ENCODE peak calls at places on chromosome 14, in five cellular contexts. X, D, Z, P and R are unnamed samples.

GRCh38 chr14:91906374-91906773 is 39.0 kb upstream of the TC2N start:
- DNase-seq in X (no peak), D (no peak), Z (peak; percentile 50), P (no peak), R (no peak)

GRCh38 chr14:34231626-34232025 is 230.4 kb downstream of the SPTSSA start:
- DNase-seq in X (no peak), D (no peak), Z (no peak), P (no peak), R (no peak)

GRCh38 chr14:99790978-99791376 is 2.2 kb upstream of the EML1 start:
- DNase-seq in X (no peak), D (no peak), Z (peak; percentile 87), P (no peak), R (no peak)

GRCh38 chr14:105378873-105379685 is 19.3 kb upstream of the TEX22 start:
- DNase-seq in X (no peak), D (no peak), Z (no peak), P (no peak), R (no peak)

GRCh38 chr14:68363841-68364711 is 428.8 kb downstream of the ZFP36L1 start:
- DNase-seq in X (peak; percentile 76), D (no peak), Z (peak; percentile 57), P (no peak), R (peak; percentile 74)

GRCh38 chr14:23299558-23299957 is 3.1 kb downstream of the PPP1R3E start:
- DNase-seq in X (no peak), D (no peak), Z (no peak), P (peak; percentile 60), R (no peak)

GRCh38 chr14:52790011-52790755 is 1.2 kb downstream of the GNPNAT1 start:
- DNase-seq in X (no peak), D (no peak), Z (no peak), P (no peak), R (no peak)

GRCh38 chr14:67554341-67554740 is 21.3 kb downstream of the PLEKHH1 start:
- DNase-seq in X (no peak), D (no peak), Z (no peak), P (no peak), R (no peak)

GRCh38 chr14:75783602-75784313 is 122.7 kb downstream of the TTLL5 start:
- DNase-seq in X (no peak), D (no peak), Z (no peak), P (no peak), R (no peak)

GRCh38 chr14:103846569-103847438 is 571 bp downstream of the PPP1R13B start:
- DNase-seq in X (no peak), D (no peak), Z (peak; percentile 61), P (peak; percentile 48), R (peak; percentile 34)

GRCh38 chr14:53409974-53410373 is 256.9 kb upstream of the DDHD1 start:
- DNase-seq in X (no peak), D (no peak), Z (no peak), P (no peak), R (no peak)

GRCh38 chr14:72060917-72061316 is 128.7 kb downstream of the RGS6 start:
- DNase-seq in X (no peak), D (no peak), Z (no peak), P (no peak), R (no peak)

GRCh38 chr14:77372304-77372841 is 4.5 kb downstream of the TMED8 start:
- DNase-seq in X (no peak), D (no peak), Z (no peak), P (peak; percentile 79), R (no peak)

GRCh38 chr14:73662439-73663056 is 17.8 kb downstream of the DNAL1 start:
- DNase-seq in X (no peak), D (no peak), Z (no peak), P (no peak), R (no peak)

GRCh38 chr14:69039287-69039628 is 60.2 kb upstream of the ACTN1 start:
- DNase-seq in X (no peak), D (no peak), Z (no peak), P (no peak), R (no peak)

GRCh38 chr14:100294213-100294962 is 11.9 kb downstream of the SLC25A29 start:
- DNase-seq in X (no peak), D (no peak), Z (no peak), P (no peak), R (peak; percentile 19)

GRCh38 chr14:21993070-21993469 is 319.5 kb upstream of the OR4E1 start:
- DNase-seq in X (no peak), D (no peak), Z (no peak), P (no peak), R (no peak)

GRCh38 chr14:21999400-21999799 is 325.8 kb upstream of the OR4E1 start:
- DNase-seq in X (no peak), D (no peak), Z (no peak), P (no peak), R (no peak)

GRCh38 chr14:21995332-21995731 is 321.7 kb upstream of the OR4E1 start:
- DNase-seq in X (no peak), D (no peak), Z (no peak), P (no peak), R (no peak)

GRCh38 chr14:21993837-21994236 is 320.2 kb upstream of the OR4E1 start:
- DNase-seq in X (no peak), D (no peak), Z (no peak), P (no peak), R (no peak)

GRCh38 chr14:21997300-21997699 is 323.7 kb upstream of the OR4E1 start:
- DNase-seq in X (no peak), D (no peak), Z (no peak), P (peak; percentile 26), R (peak; percentile 15)
- TF ChIP-seq CTCF in X (peak; percentile 49), D (no peak), Z (no peak), P (peak; percentile 5), R (no peak)

GRCh38 chr14:63212209-63212608 is 8.0 kb downstream of the RHOJ start:
- DNase-seq in X (no peak), D (no peak), Z (no peak), P (no peak), R (no peak)
- TF ChIP-seq CTCF in X (peak; percentile 50), D (no peak), Z (no peak), P (no peak), R (peak; percentile 56)

GRCh38 chr14:102316746-102317563 is 2.6 kb upstream of the ZNF839 start:
- DNase-seq in X (peak; percentile 97), D (peak; percentile 64), Z (peak; percentile 93), P (peak; percentile 95), R (peak; percentile 95)
- TF ChIP-seq CTCF in X (peak; percentile 79), D (peak; percentile 60), Z (peak; percentile 81), P (peak; percentile 83), R (peak; percentile 84)

DNA sequence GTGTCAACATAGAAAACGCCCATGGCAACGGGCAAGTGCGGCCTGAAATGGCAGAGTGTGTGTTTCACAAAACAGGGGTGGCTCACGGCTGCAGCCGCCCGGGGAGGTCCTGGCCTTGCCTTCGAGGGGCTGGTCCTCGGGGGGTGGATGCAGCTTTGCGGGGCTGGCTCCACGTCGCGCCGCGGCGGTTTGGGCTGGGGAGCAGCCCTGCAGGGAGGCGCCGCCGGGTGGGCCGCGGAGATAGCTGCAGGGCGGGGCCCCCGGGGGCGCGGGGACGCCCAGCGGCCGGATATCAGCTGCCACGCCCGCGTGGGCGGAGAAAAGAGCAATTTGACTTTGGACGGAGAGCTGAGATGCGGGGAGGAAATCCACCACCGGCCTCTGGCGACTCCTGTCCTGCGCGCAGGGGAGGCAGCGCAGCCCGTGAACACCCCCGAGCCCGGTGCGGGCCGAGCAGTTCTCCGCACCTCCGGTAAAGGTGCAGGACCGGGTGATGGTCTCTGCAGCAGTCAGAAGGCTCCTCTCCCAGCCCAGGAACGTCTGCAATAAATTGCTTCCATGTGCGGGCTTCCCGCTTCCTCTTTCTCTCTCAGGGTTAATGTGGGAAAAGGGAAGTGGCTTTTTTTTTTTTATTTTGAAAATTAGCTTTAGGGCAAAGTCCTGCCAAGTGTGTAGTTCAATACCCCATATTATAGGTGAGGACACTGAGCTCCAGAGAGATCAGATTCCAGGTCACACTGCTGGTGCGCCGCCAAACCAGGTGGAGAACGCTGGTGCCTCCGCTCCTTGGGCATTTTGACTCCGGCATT is 110.5 kb downstream of the ARF6 start:
- DNase-seq in X (peak; percentile 34), D (peak; percentile 60), Z (peak; percentile 94), P (peak; percentile 93), R (peak; percentile 41)
- TF ChIP-seq CTCF in X (peak; percentile 11), D (no peak), Z (peak; percentile 27), P (peak; percentile 8), R (no peak)

GRCh38 chr14:37894463-37894862 is 299.0 kb downstream of the TTC6 start:
- DNase-seq in X (no peak), D (no peak), Z (no peak), P (no peak), R (no peak)

GRCh38 chr14:37888234-37888633 is 292.8 kb downstream of the TTC6 start:
- DNase-seq in X (no peak), D (no peak), Z (no peak), P (no peak), R (no peak)

GRCh38 chr14:37889087-37889486 is 293.7 kb downstream of the TTC6 start:
- DNase-seq in X (no peak), D (no peak), Z (no peak), P (no peak), R (no peak)

GRCh38 chr14:37890095-37890494 is 294.7 kb downstream of the TTC6 start:
- DNase-seq in X (no peak), D (no peak), Z (no peak), P (no peak), R (no peak)
- TF ChIP-seq CTCF in X (peak; percentile 53), D (no peak), Z (peak; percentile 28), P (no peak), R (peak; percentile 60)

GRCh38 chr14:57884175-57884574 is 18.3 kb upstream of the SLC35F4 start:
- DNase-seq in X (no peak), D (no peak), Z (no peak), P (no peak), R (no peak)
- TF ChIP-seq CTCF in X (peak; percentile 47), D (no peak), Z (no peak), P (no peak), R (peak; percentile 61)